ENCODE peak calls at places on chromosomes 7 and 10, in seven cellular contexts. N is testis, L is coronary artery, V is mesenchymal stem cell, S is fibroblast of lung, G is aorta, H is hepatocyte. C is an unnamed sample.

GRCh38 chr10:26435852-26436251 is 2.3 kb upstream of the APBB1IP start:
- DNase-seq in V (no peak), H (no peak), N (no peak), G (no peak), L (no peak), S (no peak), C (no peak)

GRCh38 chr10:67676208-67676825 is 19.7 kb downstream of the CTNNA3 start:
- DNase-seq in L (no peak), N (no peak), G (no peak), H (no peak), S (no peak), V (no peak), C (no peak)

GRCh38 chr7:137840183-137840779 is 6.5 kb downstream of the DGKI start:
- DNase-seq in V (no peak), S (peak), N (no peak), H (no peak), G (no peak), L (no peak), C (no peak)

GRCh38 chr7:144437370-144438191 is 34.1 kb upstream of the NOBOX start:
- DNase-seq in S (peak), H (peak), V (peak), L (no peak), N (peak), G (no peak), C (peak)

GRCh38 chr10:125071008-125071407 is 89.4 kb downstream of the CTBP2 start:
- DNase-seq in L (no peak), H (no peak), G (peak), S (no peak), V (no peak), N (no peak), C (no peak)

GRCh38 chr10:59234194-59234593 is 57.8 kb downstream of the PHYHIPL start:
- DNase-seq in G (no peak), L (no peak), S (peak), V (no peak), H (no peak), N (no peak), C (peak)

GRCh38 chr10:14491814-14492213 is 161.1 kb upstream of the FRMD4A start:
- DNase-seq in V (no peak), N (no peak), L (no peak), S (no peak), G (no peak), H (no peak), C (no peak)

GRCh38 chr7:518630-519428 is 817 bp downstream of the PDGFA start:
- DNase-seq in G (peak), N (peak), S (peak), L (no peak), V (peak), H (peak), C (peak)

GRCh38 chr10:58998924-58999713 is 177.3 kb upstream of the PHYHIPL start:
- DNase-seq in S (peak), G (peak), V (no peak), N (peak), L (peak), H (no peak), C (no peak)

DNA sequence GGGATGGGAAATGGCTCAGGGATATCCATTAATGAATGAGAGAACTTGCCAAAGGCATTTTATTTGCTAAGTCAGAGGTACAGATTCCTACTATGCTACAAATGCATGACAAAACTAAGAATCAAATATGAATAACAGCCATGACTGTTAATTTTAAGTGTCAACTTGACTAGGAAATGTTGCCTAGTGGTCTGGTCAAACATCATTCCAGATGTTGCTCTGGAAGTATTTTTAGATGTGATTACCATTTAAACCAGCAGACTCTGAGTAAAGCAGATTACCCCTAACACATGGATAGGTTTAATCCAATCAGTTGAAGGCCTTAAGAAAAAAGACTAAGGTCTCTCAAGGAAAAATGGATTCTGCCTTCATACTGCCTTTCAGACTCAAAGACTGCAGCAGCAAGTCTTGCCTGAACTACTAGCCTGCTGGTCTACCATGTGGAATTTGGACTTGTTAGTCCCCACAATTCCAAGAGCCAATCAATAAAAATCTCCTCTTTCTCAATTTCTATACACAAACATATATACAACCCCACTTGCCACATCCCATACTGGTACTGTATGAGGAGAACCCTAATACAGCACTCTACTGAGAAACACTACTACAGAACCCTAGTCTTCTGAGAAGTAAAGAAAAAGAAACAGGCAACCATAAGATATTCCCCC is 119.1 kb downstream of the NRBF2 start:
- DNase-seq in S (no peak), H (no peak), L (no peak), V (peak), G (no peak), N (no peak), C (no peak)
- H3K27ac ChIP-seq in S (no peak), H (no peak), L (no peak), V (no peak), G (no peak), N (no peak), C (no peak)

GRCh38 chr7:134545918-134546317 is 3.0 kb upstream of the AKR1B15 start:
- DNase-seq in H (no peak), G (no peak), N (no peak), S (no peak), L (no peak), V (no peak), C (no peak)

GRCh38 chr7:134548877-134549276 is at the start of gene AKR1B15:
- DNase-seq in G (no peak), N (no peak), L (no peak), S (no peak), V (peak), H (no peak), C (no peak)

GRCh38 chr7:134545379-134545778 is 3.5 kb upstream of the AKR1B15 start:
- DNase-seq in V (no peak), S (no peak), H (no peak), G (no peak), N (no peak), L (no peak), C (no peak)

GRCh38 chr7:134547738-134548054 is 1.2 kb upstream of the AKR1B15 start:
- DNase-seq in G (peak), L (no peak), H (peak), V (peak), N (peak), S (peak), C (peak)

DNA sequence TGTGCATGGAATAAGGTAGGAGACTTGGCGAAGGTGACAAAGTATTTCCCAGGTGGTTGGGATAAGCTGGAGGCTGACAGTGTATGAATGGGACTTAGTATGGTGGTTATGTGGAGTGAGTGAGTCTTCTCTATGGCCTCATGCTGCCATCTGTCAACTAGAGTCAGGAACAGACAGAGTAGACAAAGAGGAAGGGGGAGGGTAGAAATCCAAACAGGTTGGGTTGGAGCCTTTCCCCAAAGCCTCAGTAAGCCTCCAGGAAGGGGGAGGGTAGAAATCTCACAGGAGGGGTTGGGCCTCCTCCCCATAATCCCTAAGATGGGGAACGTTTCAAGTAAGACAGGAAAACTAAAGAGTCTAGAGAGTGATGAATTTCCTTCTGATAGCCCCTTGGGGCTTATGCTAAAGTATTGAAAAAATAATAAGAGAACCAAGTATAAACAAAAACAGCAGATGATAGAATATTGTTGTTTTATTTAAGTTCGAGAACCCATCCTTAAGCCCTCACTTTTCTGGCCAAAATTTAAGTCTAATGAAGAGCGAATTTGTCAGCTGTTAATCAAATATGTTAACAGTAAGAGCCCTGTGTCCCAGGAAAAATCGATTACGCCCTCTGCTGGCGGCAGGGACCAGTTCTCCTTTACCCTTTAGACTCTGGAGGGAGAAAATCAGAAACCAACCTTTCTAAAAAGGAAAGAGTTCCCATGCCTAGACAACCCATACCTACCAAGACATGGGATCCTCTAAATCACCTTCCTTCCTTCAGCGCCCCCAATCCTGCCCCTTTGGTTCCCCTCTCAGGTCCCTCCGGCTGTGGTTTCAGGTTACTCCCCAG is 1.8 kb upstream of the AKR1B15 start:
- DNase-seq in H (peak), V (no peak), N (peak), G (peak), S (no peak), L (peak), C (peak)
- H3K27ac ChIP-seq in H (peak), V (no peak), N (no peak), G (no peak), S (no peak), L (peak), C (no peak)

GRCh38 chr7:2589341-2589740 is 30.6 kb downstream of the IQCE start:
- DNase-seq in N (no peak), G (no peak), H (no peak), S (no peak), V (no peak), L (no peak), C (no peak)

GRCh38 chr7:2587713-2588112 is 28.9 kb downstream of the IQCE start:
- DNase-seq in S (no peak), G (no peak), N (no peak), V (no peak), L (no peak), H (no peak), C (no peak)

GRCh38 chr7:2586326-2587020 is 27.7 kb downstream of the IQCE start:
- DNase-seq in G (peak), N (no peak), H (no peak), V (no peak), S (no peak), L (no peak), C (no peak)

GRCh38 chr7:2585446-2585845 is 26.7 kb downstream of the IQCE start:
- DNase-seq in G (no peak), N (no peak), L (no peak), H (no peak), V (no peak), S (no peak), C (no peak)

DNA sequence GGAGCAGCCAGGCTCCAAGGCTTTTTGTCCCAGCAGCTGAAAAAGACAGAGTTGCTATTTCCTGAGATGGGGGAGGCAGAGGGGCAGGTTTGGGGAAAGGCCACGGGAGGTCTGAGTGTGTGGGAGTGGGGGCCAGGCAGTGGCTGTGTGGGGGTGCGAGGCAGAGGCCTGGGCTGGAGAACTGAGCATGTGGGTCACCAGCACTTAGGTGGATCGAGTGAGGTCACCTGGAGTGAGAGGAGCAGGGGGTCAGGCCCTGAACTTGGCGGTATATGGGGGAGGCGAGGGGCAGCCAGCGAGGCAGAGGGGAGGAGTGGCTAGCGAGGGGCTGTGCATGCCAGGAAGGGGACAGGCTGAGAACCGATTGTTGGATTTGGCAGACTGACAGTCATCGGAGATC is 28.4 kb downstream of the IQCE start:
- DNase-seq in G (no peak), L (no peak), N (no peak), V (no peak), H (no peak), S (no peak), C (no peak)
- H3K27ac ChIP-seq in G (no peak), L (no peak), N (no peak), V (no peak), H (no peak), S (no peak), C (no peak)

GRCh38 chr7:148914208-148914777 is 30.2 kb upstream of the EZH2 start:
- DNase-seq in L (no peak), S (peak), V (peak), N (no peak), H (peak), G (no peak), C (peak)
- H3K27ac ChIP-seq in L (no peak), S (no peak), V (no peak), N (no peak), H (no peak), G (no peak), C (no peak)

GRCh38 chr10:113103131-113103830 is 153.2 kb downstream of the TCF7L2 start:
- DNase-seq in L (no peak), G (no peak), H (no peak), S (peak), N (no peak), V (peak), C (no peak)
- H3K27ac ChIP-seq in L (no peak), G (no peak), H (peak), S (peak), N (no peak), V (no peak), C (no peak)

GRCh38 chr10:95264227-95265051 is 26.4 kb downstream of the PDLIM1 start:
- DNase-seq in S (no peak), N (no peak), H (no peak), V (no peak), G (no peak), L (no peak), C (no peak)
- H3K27ac ChIP-seq in S (no peak), N (no peak), H (peak), V (peak), G (peak), L (no peak), C (no peak)

GRCh38 chr10:43994539-43994938 is 345.9 kb upstream of the ZNF32 start:
- DNase-seq in N (no peak), V (no peak), S (no peak), G (no peak), L (no peak), H (no peak), C (no peak)
- H3K27ac ChIP-seq in N (no peak), V (no peak), S (no peak), G (no peak), L (no peak), H (no peak), C (no peak)

DNA sequence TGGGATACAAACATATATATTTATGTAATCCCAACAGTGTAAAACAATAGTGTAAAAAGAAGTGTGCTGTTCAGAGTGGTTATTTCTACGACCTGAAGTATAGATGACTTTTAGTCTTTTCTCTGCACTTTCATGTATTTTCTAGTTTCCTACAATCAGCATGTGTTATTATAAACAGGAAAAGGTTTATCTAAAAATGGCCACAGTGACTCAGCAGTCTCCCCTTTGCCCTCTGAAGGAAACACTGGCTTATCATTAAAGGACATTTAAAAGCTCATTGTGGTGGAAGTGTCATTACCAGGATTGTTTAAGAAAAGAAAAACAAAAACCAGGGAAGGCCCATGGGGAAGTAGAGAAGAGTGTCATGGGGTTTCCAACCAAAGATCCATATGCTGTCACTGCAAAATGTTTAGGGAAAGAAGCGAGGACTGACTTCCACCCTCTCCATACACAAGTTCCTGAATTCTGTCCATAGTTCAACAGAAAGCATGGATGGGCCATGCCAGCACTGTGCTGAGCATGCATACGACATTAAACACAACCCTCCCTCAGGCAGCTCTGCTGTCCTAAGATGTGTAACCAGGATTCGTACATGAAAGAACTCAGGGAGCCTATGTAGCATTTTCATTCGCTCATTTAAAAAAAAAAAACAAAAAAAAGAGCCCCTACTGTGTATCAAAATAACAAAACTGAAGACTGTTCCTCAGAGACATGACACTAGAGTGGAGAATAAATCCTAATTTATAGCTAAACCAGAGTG is 10.2 kb downstream of the CYREN start:
- DNase-seq in S (peak), L (no peak), V (peak), N (no peak), G (no peak), H (no peak), C (no peak)
- H3K27ac ChIP-seq in S (peak), L (peak), V (peak), N (peak), G (peak), H (peak), C (peak)

DNA sequence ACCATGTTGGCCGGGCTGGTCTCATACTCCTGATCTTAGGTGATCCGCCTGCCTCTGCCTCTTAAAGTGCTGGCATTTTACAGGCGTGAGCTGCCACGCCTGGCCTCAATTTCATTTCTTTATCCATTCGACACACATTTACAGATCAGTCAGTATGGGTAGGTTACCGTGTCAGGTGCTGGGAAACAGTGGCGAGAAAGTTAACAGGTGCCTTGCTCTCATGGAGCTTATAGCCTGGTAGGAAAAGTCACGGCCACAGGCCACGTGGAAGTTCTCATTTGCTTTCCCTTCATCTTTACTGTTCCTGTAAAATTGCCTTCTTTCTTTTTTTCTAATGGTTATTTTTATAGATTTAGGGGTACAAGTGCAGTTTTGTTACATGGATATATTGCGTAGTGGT is 2.6 kb upstream of the CAMK1D start:
- DNase-seq in G (no peak), H (no peak), V (no peak), L (no peak), S (no peak), N (no peak), C (no peak)
- H3K27ac ChIP-seq in G (no peak), H (no peak), V (no peak), L (no peak), S (no peak), N (no peak), C (no peak)

GRCh38 chr10:126175586-126176258 is 212.6 kb downstream of the ADAM12 start:
- DNase-seq in V (no peak), S (no peak), N (peak), L (no peak), G (no peak), H (no peak), C (no peak)
- H3K27ac ChIP-seq in V (peak), S (no peak), N (no peak), L (no peak), G (no peak), H (no peak), C (no peak)